ENCODE peak calls at places on chromosomes 6 and 20, in seven cellular contexts. One of them, this sample, is unnamed.

GRCh38 chr20:62925420-62926228 is 681 bp downstream of the DIDO1 start:
- DNase-seq in activated CD4-positive, alpha-beta memory T cell treated with anti-CD3 and anti-CD28 coated beads, Interleukin-2, amount 10 ng/mL, durations not matched to agents 7 days and 5 days: peak
- DNase-seq in NCI-H2171 treated with DMSO at 0.1 percent for 48 hours: peak
- DNase-seq in pancreas: no peak
- DNase-seq in fibroblast of mammary gland: no peak
- DNase-seq in AG09319: no peak
- DNase-seq in EL: peak
- DNase-seq in this sample: peak

GRCh38 chr6:87700729-87701675 is 1.0 kb downstream of the AKIRIN2 start:
- DNase-seq in NCI-H2171 treated with DMSO at 0.1 percent for 48 hours: peak
- DNase-seq in fibroblast of mammary gland: peak
- DNase-seq in pancreas: peak
- DNase-seq in activated CD4-positive, alpha-beta memory T cell treated with anti-CD3 and anti-CD28 coated beads, Interleukin-2, amount 10 ng/mL, durations not matched to agents 7 days and 5 days: peak
- DNase-seq in EL: peak
- DNase-seq in AG09319: peak
- DNase-seq in this sample: peak

GRCh38 chr6:101668496-101668895 is 275.0 kb downstream of the GRIK2 start:
- DNase-seq in EL: no peak
- DNase-seq in activated CD4-positive, alpha-beta memory T cell treated with anti-CD3 and anti-CD28 coated beads, Interleukin-2, amount 10 ng/mL, durations not matched to agents 7 days and 5 days: no peak
- DNase-seq in fibroblast of mammary gland: no peak
- DNase-seq in NCI-H2171 treated with DMSO at 0.1 percent for 48 hours: peak
- DNase-seq in pancreas: no peak
- DNase-seq in AG09319: no peak
- DNase-seq in this sample: no peak

GRCh38 chr20:6613280-6613861 is 154.1 kb upstream of the BMP2 start:
- DNase-seq in fibroblast of mammary gland: no peak
- DNase-seq in NCI-H2171 treated with DMSO at 0.1 percent for 48 hours: no peak
- DNase-seq in activated CD4-positive, alpha-beta memory T cell treated with anti-CD3 and anti-CD28 coated beads, Interleukin-2, amount 10 ng/mL, durations not matched to agents 7 days and 5 days: no peak
- DNase-seq in pancreas: no peak
- DNase-seq in AG09319: no peak
- DNase-seq in EL: no peak
- DNase-seq in this sample: no peak

GRCh38 chr6:44737829-44738528 is 350.5 kb downstream of the CDC5L start:
- DNase-seq in fibroblast of mammary gland: peak
- DNase-seq in activated CD4-positive, alpha-beta memory T cell treated with anti-CD3 and anti-CD28 coated beads, Interleukin-2, amount 10 ng/mL, durations not matched to agents 7 days and 5 days: no peak
- DNase-seq in AG09319: no peak
- DNase-seq in EL: no peak
- DNase-seq in pancreas: no peak
- DNase-seq in NCI-H2171 treated with DMSO at 0.1 percent for 48 hours: no peak
- DNase-seq in this sample: no peak

GRCh38 chr6:144953552-144954240 is 668.6 kb downstream of the UTRN start:
- DNase-seq in pancreas: no peak
- DNase-seq in fibroblast of mammary gland: peak
- DNase-seq in activated CD4-positive, alpha-beta memory T cell treated with anti-CD3 and anti-CD28 coated beads, Interleukin-2, amount 10 ng/mL, durations not matched to agents 7 days and 5 days: no peak
- DNase-seq in AG09319: no peak
- DNase-seq in NCI-H2171 treated with DMSO at 0.1 percent for 48 hours: no peak
- DNase-seq in EL: peak
- DNase-seq in this sample: no peak

GRCh38 chr20:44017905-44018683 is 103.4 kb downstream of the TOX2 start:
- DNase-seq in pancreas: no peak
- DNase-seq in NCI-H2171 treated with DMSO at 0.1 percent for 48 hours: peak
- DNase-seq in activated CD4-positive, alpha-beta memory T cell treated with anti-CD3 and anti-CD28 coated beads, Interleukin-2, amount 10 ng/mL, durations not matched to agents 7 days and 5 days: no peak
- DNase-seq in AG09319: peak
- DNase-seq in fibroblast of mammary gland: peak
- DNase-seq in EL: peak
- DNase-seq in this sample: no peak

GRCh38 chr20:36154696-36155628 is at the start of gene EPB41L1:
- DNase-seq in activated CD4-positive, alpha-beta memory T cell treated with anti-CD3 and anti-CD28 coated beads, Interleukin-2, amount 10 ng/mL, durations not matched to agents 7 days and 5 days: no peak
- DNase-seq in fibroblast of mammary gland: no peak
- DNase-seq in EL: peak
- DNase-seq in AG09319: no peak
- DNase-seq in pancreas: peak
- DNase-seq in NCI-H2171 treated with DMSO at 0.1 percent for 48 hours: peak
- DNase-seq in this sample: no peak

GRCh38 chr20:63369724-63370622 is 8.8 kb upstream of the CHRNA4 start:
- DNase-seq in pancreas: peak
- DNase-seq in activated CD4-positive, alpha-beta memory T cell treated with anti-CD3 and anti-CD28 coated beads, Interleukin-2, amount 10 ng/mL, durations not matched to agents 7 days and 5 days: no peak
- DNase-seq in fibroblast of mammary gland: no peak
- DNase-seq in AG09319: no peak
- DNase-seq in EL: no peak
- DNase-seq in NCI-H2171 treated with DMSO at 0.1 percent for 48 hours: peak
- DNase-seq in this sample: no peak

GRCh38 chr6:80203283-80203682 is 96.8 kb downstream of the BCKDHB start:
- DNase-seq in fibroblast of mammary gland: no peak
- DNase-seq in AG09319: no peak
- DNase-seq in activated CD4-positive, alpha-beta memory T cell treated with anti-CD3 and anti-CD28 coated beads, Interleukin-2, amount 10 ng/mL, durations not matched to agents 7 days and 5 days: no peak
- DNase-seq in EL: no peak
- DNase-seq in NCI-H2171 treated with DMSO at 0.1 percent for 48 hours: no peak
- DNase-seq in pancreas: no peak
- DNase-seq in this sample: no peak

GRCh38 chr6:32932132-32932868 is 8.5 kb downstream of the HLA-DMB start:
- DNase-seq in EL: peak
- DNase-seq in pancreas: no peak
- DNase-seq in AG09319: no peak
- DNase-seq in activated CD4-positive, alpha-beta memory T cell treated with anti-CD3 and anti-CD28 coated beads, Interleukin-2, amount 10 ng/mL, durations not matched to agents 7 days and 5 days: no peak
- DNase-seq in NCI-H2171 treated with DMSO at 0.1 percent for 48 hours: no peak
- DNase-seq in fibroblast of mammary gland: peak
- DNase-seq in this sample: no peak

GRCh38 chr6:6434151-6434550 is 113.7 kb upstream of the F13A1 start:
- DNase-seq in pancreas: no peak
- DNase-seq in activated CD4-positive, alpha-beta memory T cell treated with anti-CD3 and anti-CD28 coated beads, Interleukin-2, amount 10 ng/mL, durations not matched to agents 7 days and 5 days: no peak
- DNase-seq in AG09319: no peak
- DNase-seq in fibroblast of mammary gland: no peak
- DNase-seq in NCI-H2171 treated with DMSO at 0.1 percent for 48 hours: no peak
- DNase-seq in EL: no peak
- DNase-seq in this sample: no peak